ENCODE peak calls at places on chromosomes 3 and 15, in five cellular contexts. W, A, Z, R and B are unnamed samples.

GRCh38 chr3:36904641-36905040 is 40.2 kb downstream of the TRANK1 start:
- DNase-seq in W (peak), A (no peak), Z (peak), R (no peak), B (no peak)

GRCh38 chr3:64011685-64012084 is 11.6 kb downstream of the PSMD6 start:
- DNase-seq in W (no peak), A (no peak), Z (no peak), R (no peak), B (no peak)

GRCh38 chr3:42476225-42477160 is 25.9 kb upstream of the VIPR1 start:
- DNase-seq in W (no peak), A (no peak), Z (no peak), R (no peak), B (no peak)

GRCh38 chr3:46183330-46183729 is 24.8 kb downstream of the CCR1 start:
- DNase-seq in W (no peak), A (no peak), Z (peak), R (no peak), B (no peak)

GRCh38 chr15:45660231-45660979 is 25.6 kb downstream of the SQOR start:
- DNase-seq in W (no peak), A (no peak), Z (peak), R (no peak), B (no peak)

GRCh38 chr3:66836363-66837152 is 161.5 kb upstream of the KBTBD8 start:
- DNase-seq in W (no peak), A (no peak), Z (peak), R (no peak), B (no peak)

GRCh38 chr3:69420781-69421520 is 35.1 kb upstream of the FRMD4B start:
- DNase-seq in W (no peak), A (no peak), Z (no peak), R (no peak), B (no peak)

GRCh38 chr15:92634641-92635272 is 20.8 kb downstream of the FAM174B start:
- DNase-seq in W (peak), A (no peak), Z (no peak), R (no peak), B (no peak)

GRCh38 chr15:27671794-27672438 is 427.2 kb downstream of the OCA2 start:
- DNase-seq in W (no peak), A (no peak), Z (no peak), R (no peak), B (no peak)

GRCh38 chr3:193903976-193904375 is 232.0 kb upstream of the HES1 start:
- DNase-seq in W (no peak), A (no peak), Z (no peak), R (no peak), B (no peak)

GRCh38 chr3:14946749-14947104 is 656 bp upstream of the NR2C2 start:
- DNase-seq in W (no peak), A (no peak), Z (no peak), R (no peak), B (no peak)